ENCODE peak calls at places on chromosomes 1 and 21, in five cellular contexts. V is left lung, N is astrocyte of the spinal cord, K is NCI-H187, E is HTR-8/SVneo. J is an unnamed sample.

GRCh38 chr1:111827946-111828345 is 72.2 kb downstream of the DDX20 start:
- DNase-seq in K (no peak), N (no peak), V (no peak), E (no peak), J (no peak)

GRCh38 chr1:30315185-30315960 is 408.0 kb downstream of the MATN1 start:
- DNase-seq in N (no peak), V (no peak), E (no peak), K (no peak), J (no peak)

GRCh38 chr1:20187103-20187812 is 940 bp upstream of the PLA2G2C start:
- DNase-seq in E (no peak), N (no peak), V (no peak), K (no peak), J (peak; percentile 69)

GRCh38 chr1:166479052-166479631 is 312.3 kb upstream of the FAM78B start:
- DNase-seq in V (no peak), K (peak; percentile 25), E (peak; percentile 12), N (peak; percentile 25), J (peak; percentile 45)

GRCh38 chr21:39633770-39634181 is 21.0 kb downstream of the B3GALT5 start:
- DNase-seq in E (peak; percentile 48), K (no peak), N (peak; percentile 94), V (no peak), J (no peak)

GRCh38 chr1:11523261-11523660 is 44.3 kb downstream of the DISP3 start:
- DNase-seq in K (no peak), N (no peak), E (no peak), V (no peak), J (no peak)

GRCh38 chr1:18360251-18360650 is 120.5 kb upstream of the KLHDC7A start:
- DNase-seq in K (no peak), E (no peak), V (no peak), N (no peak), J (no peak)

GRCh38 chr1:192729500-192729899 is 79.3 kb upstream of the RGS2 start:
- DNase-seq in E (no peak), V (no peak), N (no peak), K (no peak), J (no peak)

GRCh38 chr21:43574741-43575465 is 84.4 kb downstream of the HSF2BP start:
- DNase-seq in V (peak; percentile 83), N (no peak), E (no peak), K (no peak), J (no peak)

GRCh38 chr21:42150458-42151085 is 68.4 kb upstream of the ABCG1 start:
- DNase-seq in V (peak; percentile 63), N (no peak), K (no peak), E (no peak), J (no peak)

GRCh38 chr1:54413295-54413694 is 7.1 kb upstream of the SSBP3 start:
- DNase-seq in V (no peak), N (peak; percentile 30), E (no peak), K (no peak), J (no peak)

GRCh38 chr1:6459850-6460265 is 6.1 kb downstream of the TNFRSF25 start:
- DNase-seq in E (no peak), V (no peak), N (no peak), K (no peak), J (no peak)

GRCh38 chr21:44397431-44398031 is 44.1 kb downstream of the TRPM2 start:
- DNase-seq in N (no peak), E (no peak), V (peak; percentile 57), K (no peak), J (no peak)

J was measured in erythroblast.